ENCODE peak calls at places on chromosomes 12 and 14, in four cellular contexts. L is astrocyte, K is neural progenitor cell, Y is left ventricle myocardium inferior. R is an unnamed sample.

GRCh38 chr14:103243764-103244737 is 90.0 kb upstream of the EIF5 start:
- DNase-seq in L (peak; percentile 16), K (no peak), Y (no peak), R (no peak)

GRCh38 chr14:58428011-58428807 is 690 bp downstream of the KIAA0586 start:
- DNase-seq in L (peak; percentile 59), K (peak; percentile 51), Y (no peak), R (peak; percentile 7)

GRCh38 chr12:78101181-78101876 is 270.6 kb downstream of the NAV3 start:
- DNase-seq in L (no peak), K (no peak), Y (no peak), R (no peak)

GRCh38 chr12:130198663-130199060 is 36.4 kb downstream of the FZD10 start:
- DNase-seq in L (no peak), K (no peak), Y (no peak), R (no peak)

GRCh38 chr12:100799770-100800169 is 5.2 kb downstream of the ANO4 start:
- DNase-seq in L (peak; percentile 27), K (no peak), Y (no peak), R (no peak)

GRCh38 chr14:72737560-72737943 is 156.3 kb downstream of the DPF3 start:
- DNase-seq in L (no peak), K (no peak), Y (no peak), R (no peak)

GRCh38 chr12:54169036-54169435 is 19.7 kb downstream of the SMUG1 start:
- DNase-seq in L (no peak), K (no peak), Y (no peak), R (no peak)

GRCh38 chr14:93546642-93547041 is 115.9 kb downstream of the UNC79 start:
- DNase-seq in L (no peak), K (no peak), Y (no peak), R (no peak)

GRCh38 chr12:119693006-119693405 is 25.1 kb downstream of the PRKAB1 start:
- DNase-seq in L (peak; percentile 97), K (no peak), Y (no peak), R (no peak)

GRCh38 chr12:49037111-49037946 is 18.8 kb upstream of the PRKAG1 start:
- DNase-seq in L (no peak), K (no peak), Y (no peak), R (no peak)

GRCh38 chr12:3203713-3204112 is 126.5 kb downstream of the TSPAN9 start:
- DNase-seq in L (no peak), K (no peak), Y (no peak), R (no peak)

GRCh38 chr14:53183611-53184010 is 30.5 kb upstream of the DDHD1 start:
- DNase-seq in L (peak; percentile 22), K (no peak), Y (no peak), R (no peak)

GRCh38 chr14:68520637-68521556 is 272.0 kb downstream of the ZFP36L1 start:
- DNase-seq in L (no peak), K (no peak), Y (no peak), R (no peak)

GRCh38 chr14:102457491-102457890 is 52.1 kb downstream of the ANKRD9 start:
- DNase-seq in L (no peak), K (no peak), Y (no peak), R (no peak)

GRCh38 chr14:98368214-98368613 is 903.8 kb downstream of the BCL11B start:
- DNase-seq in L (no peak), K (no peak), Y (no peak), R (no peak)

GRCh38 chr14:92323031-92323915 is at the start of gene SLC24A4:
- DNase-seq in L (no peak), K (peak; percentile 75), Y (no peak), R (peak; percentile 60)

GRCh38 chr12:108317303-108318283 is 21.5 kb downstream of the CMKLR1 start:
- DNase-seq in L (no peak), K (no peak), Y (no peak), R (no peak)

GRCh38 chr12:128767518-128767917 is 56.2 kb downstream of the SLC15A4 start:
- DNase-seq in L (no peak), K (peak; percentile 27), Y (no peak), R (no peak)

GRCh38 chr14:106442857-106443256 is 916.5 kb downstream of the TMEM121 start:
- DNase-seq in L (no peak), K (no peak), Y (no peak), R (no peak)

GRCh38 chr14:76320486-76320885 is 55.5 kb upstream of the ESRRB start:
- DNase-seq in L (no peak), K (no peak), Y (no peak), R (no peak)

GRCh38 chr14:54278087-54278486 is 118.7 kb upstream of the CDKN3 start:
- DNase-seq in L (no peak), K (no peak), Y (no peak), R (no peak)

GRCh38 chr14:54278665-54279295 is 118.0 kb upstream of the CDKN3 start:
- DNase-seq in L (no peak), K (no peak), Y (no peak), R (no peak)

GRCh38 chr14:54285030-54285429 is 111.8 kb upstream of the CDKN3 start:
- DNase-seq in L (no peak), K (no peak), Y (no peak), R (no peak)

GRCh38 chr14:54282849-54283248 is 114.0 kb upstream of the CDKN3 start:
- DNase-seq in L (no peak), K (no peak), Y (no peak), R (no peak)
- TF ChIP-seq CTCF in L (no peak), K (no peak), Y (no peak), R (no peak)

DNA sequence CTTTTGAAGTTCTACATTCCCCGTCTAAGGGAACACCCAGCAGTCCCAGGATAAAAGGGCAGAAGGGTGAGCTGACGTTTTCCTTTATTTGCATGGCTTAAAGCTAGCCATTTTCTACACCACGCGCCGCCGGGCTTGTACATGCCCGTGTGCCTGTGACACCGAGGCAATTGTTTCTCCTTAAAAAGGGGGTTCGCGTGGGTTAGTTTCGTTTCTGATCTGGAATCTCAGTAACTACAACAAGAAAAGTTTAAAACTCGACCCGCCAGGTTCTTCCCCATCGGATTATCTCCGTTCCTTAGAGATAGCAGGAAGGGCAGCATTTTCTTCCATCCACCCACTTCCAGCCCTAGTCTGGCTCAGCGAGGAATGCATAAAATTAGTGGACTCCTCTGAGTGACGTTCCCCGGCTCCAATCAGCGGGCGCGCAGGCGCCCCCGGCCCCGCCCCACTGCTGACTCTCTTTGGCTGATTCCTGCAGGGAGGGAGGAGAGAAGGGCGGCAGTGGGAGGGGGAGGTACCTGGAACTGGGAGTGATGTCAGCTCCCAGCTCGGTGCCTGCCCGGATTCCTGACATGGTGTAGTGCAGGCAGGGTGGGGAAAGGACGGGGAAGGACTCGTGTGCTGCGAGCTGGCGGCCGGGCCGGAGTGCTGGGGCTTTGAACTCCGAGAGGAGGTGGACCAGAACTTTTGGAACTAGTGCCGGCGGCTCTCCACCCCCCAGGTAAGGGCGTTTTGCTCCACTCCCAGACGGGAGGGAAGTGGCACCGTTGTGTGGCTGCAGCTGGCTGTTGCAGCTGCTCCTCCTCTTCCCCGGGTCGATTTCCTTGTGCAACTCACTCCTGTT is at the start of gene PPFIBP1:
- DNase-seq in L (peak; percentile 95), K (peak; percentile 97), Y (peak; percentile 99), R (peak; percentile 100)
- TF ChIP-seq CTCF in L (no peak), K (peak; percentile 16), Y (peak; percentile 49), R (no peak)

GRCh38 chr14:43692706-43693105 is 814.4 kb downstream of the FSCB start:
- DNase-seq in L (no peak), K (no peak), Y (no peak), R (no peak)

GRCh38 chr14:43697003-43697402 is 810.1 kb downstream of the FSCB start:
- DNase-seq in L (no peak), K (no peak), Y (no peak), R (no peak)
- TF ChIP-seq CTCF in L (no peak), K (no peak), Y (no peak), R (no peak)

GRCh38 chr12:121096199-121096798 is 36.4 kb upstream of the P2RX7 start:
- DNase-seq in L (no peak), K (no peak), Y (no peak), R (no peak)
- TF ChIP-seq CTCF in L (no peak), K (no peak), Y (peak; percentile 30), R (no peak)

GRCh38 chr12:121296618-121297476 is at the start of gene CAMKK2:
- DNase-seq in L (peak; percentile 54), K (peak; percentile 96), Y (peak; percentile 89), R (peak; percentile 87)
- TF ChIP-seq CTCF in L (no peak), K (peak; percentile 35), Y (peak; percentile 42), R (no peak)

GRCh38 chr12:22719745-22720144 is 94.8 kb downstream of the ETNK1 start:
- DNase-seq in L (no peak), K (no peak), Y (no peak), R (no peak)

GRCh38 chr12:22722081-22722480 is 97.1 kb downstream of the ETNK1 start:
- DNase-seq in L (no peak), K (no peak), Y (no peak), R (no peak)

GRCh38 chr12:22722779-22723178 is 97.8 kb downstream of the ETNK1 start:
- DNase-seq in L (no peak), K (no peak), Y (no peak), R (no peak)
- TF ChIP-seq CTCF in L (no peak), K (no peak), Y (no peak), R (no peak)

GRCh38 chr12:125203145-125203765 is 138.0 kb downstream of the AACS start:
- DNase-seq in L (no peak), K (no peak), Y (no peak), R (no peak)
- TF ChIP-seq CTCF in L (peak; percentile 54), K (peak; percentile 46), Y (peak; percentile 62), R (peak; percentile 29)

GRCh38 chr12:97017213-97017612 is 110.2 kb downstream of the NEDD1 start:
- DNase-seq in L (no peak), K (no peak), Y (no peak), R (no peak)
- TF ChIP-seq CTCF in L (no peak), K (no peak), Y (no peak), R (no peak)